ENCODE peak calls at places on chromosomes 16 and 17, in nine cellular contexts. A is T-cell; G is neural progenitor cell; B is sciatic nerve; U is right atrium auricular region; J is activated CD8-positive, alpha-beta T cell treated with anti-CD3 and anti-CD28 coated beads for 36 hours; Y is NCI-H1417; I is H9; W is T-helper 9 cell. E is an unnamed sample.

GRCh38 chr17:69588739-69589334 is 174.3 kb downstream of the MAP2K6 start:
- DNase-seq in Y (no peak), A (no peak), G (no peak), U (no peak), I (no peak), J (no peak), B (no peak), W (no peak), E (no peak)

GRCh38 chr17:50363217-50364060 is 9.5 kb downstream of the MRPL27 start:
- DNase-seq in J (no peak), W (no peak), U (no peak), B (peak; percentile 28), G (peak; percentile 94), I (peak; percentile 97), A (no peak), Y (peak; percentile 39), E (no peak)

GRCh38 chr17:79563237-79564013 is 47.4 kb downstream of the RBFOX3 start:
- DNase-seq in G (no peak), B (no peak), U (no peak), Y (no peak), A (no peak), I (no peak), J (no peak), W (no peak), E (peak; percentile 54)

GRCh38 chr16:51674615-51675014 is 523.5 kb upstream of the SALL1 start:
- DNase-seq in W (no peak), U (no peak), G (no peak), A (no peak), J (no peak), Y (no peak), B (no peak), I (no peak), E (no peak)

GRCh38 chr17:79989106-79989835 is 46.4 kb downstream of the TBC1D16 start:
- DNase-seq in B (no peak), U (no peak), I (no peak), A (no peak), G (no peak), J (no peak), Y (no peak), W (no peak), E (no peak)

GRCh38 chr16:53816211-53816610 is 112.3 kb downstream of the FTO start:
- DNase-seq in G (no peak), J (no peak), Y (no peak), U (no peak), B (no peak), I (no peak), W (no peak), A (no peak), E (no peak)

GRCh38 chr16:57096192-57096591 is 3.8 kb downstream of the CPNE2 start:
- DNase-seq in B (no peak), W (no peak), Y (no peak), G (no peak), I (no peak), A (no peak), J (no peak), U (no peak), E (no peak)

GRCh38 chr17:83202002-83203000 is 122.9 kb downstream of the METRNL start:
- DNase-seq in B (peak; percentile 56), G (no peak), Y (no peak), W (no peak), A (no peak), U (no peak), I (no peak), J (no peak), E (peak; percentile 75)

GRCh38 chr16:57534881-57535658 is 1.3 kb downstream of the CCDC102A start:
- DNase-seq in A (no peak), W (no peak), U (no peak), J (no peak), Y (no peak), B (peak; percentile 75), G (no peak), I (peak; percentile 26), E (peak; percentile 78)

GRCh38 chr16:86093801-86094750 is 195.1 kb downstream of the IRF8 start:
- DNase-seq in B (peak; percentile 18), A (no peak), W (no peak), U (no peak), I (no peak), J (no peak), Y (no peak), G (no peak), E (no peak)

GRCh38 chr16:10950393-10950792 is 6.0 kb downstream of the CLEC16A start:
- DNase-seq in W (no peak), I (no peak), Y (no peak), G (no peak), A (no peak), B (no peak), U (no peak), J (no peak), E (no peak)

GRCh38 chr16:67542464-67542863 is 13.8 kb downstream of the RIPOR1 start:
- DNase-seq in I (peak; percentile 61), G (no peak), W (peak; percentile 66), B (no peak), J (peak; percentile 87), Y (no peak), A (peak; percentile 64), U (no peak), E (no peak)

GRCh38 chr16:47018223-47018891 is 44.9 kb upstream of the DNAJA2 start:
- DNase-seq in I (peak; percentile 62), J (peak; percentile 70), U (no peak), G (peak; percentile 73), W (peak; percentile 16), B (no peak), A (peak; percentile 7), Y (peak; percentile 74), E (peak; percentile 63)

GRCh38 chr17:39673335-39674081 is 5.3 kb downstream of the PNMT start:
- DNase-seq in W (no peak), A (no peak), J (no peak), B (no peak), U (no peak), G (no peak), I (no peak), Y (no peak), E (no peak)

GRCh38 chr17:47820023-47820789 is 1.4 kb downstream of the OSBPL7 start:
- DNase-seq in W (no peak), A (no peak), I (no peak), G (no peak), J (no peak), Y (no peak), B (no peak), U (no peak), E (no peak)

GRCh38 chr16:31436221-31437045 is 6.2 kb downstream of the ZNF843 start:
- DNase-seq in B (no peak), Y (no peak), U (no peak), W (no peak), J (no peak), A (no peak), I (peak; percentile 39), G (no peak), E (peak; percentile 76)

GRCh38 chr16:58960484-58960883 is 226.4 kb upstream of the GOT2 start:
- DNase-seq in J (no peak), W (no peak), I (peak; percentile 68), B (no peak), G (peak; percentile 7), U (no peak), A (no peak), Y (no peak), E (no peak)

GRCh38 chr17:67993998-67994361 is 2.3 kb downstream of the C17orf58 start:
- DNase-seq in J (no peak), G (no peak), W (no peak), B (no peak), I (no peak), A (no peak), Y (peak; percentile 83), U (no peak), E (no peak)

GRCh38 chr16:57639172-57639571 is 10.7 kb downstream of the ADGRG1 start:
- DNase-seq in J (peak; percentile 42), W (no peak), U (no peak), G (peak; percentile 98), Y (peak; percentile 94), B (no peak), A (peak; percentile 32), I (peak; percentile 78), E (no peak)

GRCh38 chr16:66878067-66878466 is 2.2 kb upstream of the PDP2 start:
- DNase-seq in Y (no peak), B (no peak), I (no peak), W (no peak), G (no peak), A (no peak), J (peak; percentile 91), U (no peak), E (no peak)

GRCh38 chr17:65389426-65389825 is 172.0 kb downstream of the AXIN2 start:
- DNase-seq in J (no peak), W (no peak), U (no peak), G (no peak), Y (no peak), A (no peak), I (no peak), B (no peak), E (no peak)

GRCh38 chr17:83067718-83068261 is 11.6 kb upstream of the METRNL start:
- DNase-seq in W (no peak), G (peak; percentile 57), B (peak; percentile 49), J (peak; percentile 1), Y (no peak), A (no peak), U (no peak), I (no peak), E (no peak)

GRCh38 chr16:30903596-30903995 is 7.2 kb downstream of the CTF1 start:
- DNase-seq in Y (no peak), B (no peak), G (no peak), A (no peak), U (no peak), I (no peak), W (no peak), J (peak; percentile 27), E (no peak)

GRCh38 chr17:59534583-59534982 is 30.8 kb upstream of the DHX40 start:
- DNase-seq in Y (no peak), I (no peak), B (no peak), G (peak; percentile 8), U (no peak), W (no peak), J (no peak), A (no peak), E (no peak)

GRCh38 chr16:19876501-19877059 is 8.1 kb downstream of the GPRC5B start:
- DNase-seq in I (peak; percentile 52), J (no peak), A (no peak), Y (no peak), W (no peak), G (no peak), B (no peak), U (no peak), E (no peak)

GRCh38 chr16:85259115-85259830 is 147.0 kb upstream of the CIBAR2 start:
- DNase-seq in G (no peak), A (no peak), Y (peak; percentile 67), I (no peak), U (no peak), W (no peak), B (no peak), J (no peak), E (no peak)

GRCh38 chr17:73261952-73262675 is 434 bp upstream of the CPSF4L start:
- DNase-seq in B (no peak), Y (peak; percentile 46), J (no peak), G (peak; percentile 69), W (no peak), A (no peak), U (no peak), I (no peak), E (no peak)

GRCh38 chr16:19810817-19811731 is 73.6 kb downstream of the GPRC5B start:
- DNase-seq in U (no peak), G (no peak), W (no peak), J (no peak), I (no peak), B (no peak), Y (no peak), A (no peak), E (no peak)

GRCh38 chr17:64042700-64043485 is 22.5 kb upstream of the ICAM2 start:
- DNase-seq in G (no peak), U (no peak), B (no peak), W (no peak), A (no peak), J (no peak), I (no peak), Y (no peak), E (no peak)

GRCh38 chr17:38428150-38428642 is at the start of gene ARHGAP23:
- DNase-seq in A (peak; percentile 38), B (peak; percentile 79), Y (peak; percentile 47), G (peak; percentile 74), W (peak; percentile 37), I (peak; percentile 84), U (no peak), J (peak; percentile 43), E (peak; percentile 87)

GRCh38 chr17:75877752-75878173 is 618 bp downstream of the TRIM47 start:
- DNase-seq in W (peak; percentile 62), A (peak; percentile 75), U (no peak), I (peak; percentile 85), J (peak; percentile 81), Y (peak; percentile 77), B (peak; percentile 82), G (peak; percentile 93), E (peak; percentile 91)

E was measured in posterior vena cava.